ENCODE peak calls at places on chromosomes 12 and 14, in five cellular contexts. N is HFF-Myc; W is AG04449; L is RPMI8226; M is activated naive CD4-positive, alpha-beta T cell treated with anti-CD3 and anti-CD28 coated beads, Interleukin-2, amount 10 ng/mL, durations not matched to agents 7 days and 5 days. F is an unnamed sample.

GRCh38 chr14:21852061-21852664 is 178.5 kb upstream of the OR4E1 start:
- DNase-seq in N (no peak), W (no peak), L (peak), M (peak), F (no peak)

GRCh38 chr12:29131539-29131938 is 17.5 kb upstream of the FAR2 start:
- DNase-seq in N (peak), W (no peak), L (no peak), M (no peak), F (no peak)

GRCh38 chr14:102824832-102825231 is 47.6 kb downstream of the TRAF3 start:
- DNase-seq in L (no peak), N (no peak), M (no peak), W (no peak), F (no peak)

GRCh38 chr12:105357162-105357691 is 26.7 kb downstream of the C12orf75 start:
- DNase-seq in M (no peak), N (no peak), L (no peak), W (no peak), F (no peak)

GRCh38 chr14:94691658-94692029 is 78.3 kb downstream of the GSC start:
- DNase-seq in W (peak), N (no peak), M (no peak), L (no peak), F (no peak)

GRCh38 chr14:104315169-104315568 is 176.8 kb downstream of the KIF26A start:
- DNase-seq in N (no peak), L (no peak), M (peak), W (no peak), F (no peak)

GRCh38 chr12:67704071-67704470 is 55.5 kb downstream of the DYRK2 start:
- DNase-seq in M (no peak), L (no peak), W (no peak), N (no peak), F (no peak)

GRCh38 chr14:92603309-92604257 is 90.0 kb downstream of the RIN3 start:
- DNase-seq in W (no peak), L (peak), M (peak), N (peak), F (no peak)

GRCh38 chr12:57724936-57725740 is 13.4 kb downstream of the AGAP2 start:
- DNase-seq in M (no peak), W (no peak), N (no peak), L (no peak), F (no peak)

GRCh38 chr12:563250-563781 is 99.9 kb downstream of the NINJ2 start:
- DNase-seq in N (no peak), M (peak), L (no peak), W (no peak), F (no peak)

GRCh38 chr12:2683283-2684025 is 111.3 kb upstream of the FKBP4 start:
- DNase-seq in N (no peak), M (no peak), W (no peak), L (no peak), F (no peak)

GRCh38 chr14:55180006-55180405 is 11.4 kb downstream of the DLGAP5 start:
- DNase-seq in W (no peak), M (no peak), L (no peak), N (no peak), F (no peak)

GRCh38 chr12:57983150-57983857 is 41.9 kb downstream of the ATP23 start:
- DNase-seq in L (peak), M (peak), N (peak), W (peak), F (peak)

GRCh38 chr12:95733156-95733825 is 57.3 kb downstream of the NTN4 start:
- DNase-seq in M (no peak), N (peak), L (no peak), W (peak), F (no peak)